ENCODE peak calls at places on chromosomes 5 and 9, in four cellular contexts. One of them, this sample, is unnamed.

GRCh38 chr5:9151671-9152427 is 394.0 kb downstream of the SEMA5A start:
- DNase-seq in Right ventricle myocardium inferior: no peak
- DNase-seq in activated naive CD4-positive, alpha-beta T cell treated with Interleukin-2 at 50 U/mL for 16 hours: no peak
- DNase-seq in GM04504: no peak
- DNase-seq in this sample: no peak

GRCh38 chr9:83355024-83355444 is 183.2 kb downstream of the FRMD3 start:
- DNase-seq in GM04504: peak; percentile 17
- DNase-seq in Right ventricle myocardium inferior: no peak
- DNase-seq in activated naive CD4-positive, alpha-beta T cell treated with Interleukin-2 at 50 U/mL for 16 hours: no peak
- DNase-seq in this sample: peak; percentile 45

GRCh38 chr5:113053614-113054013 is 77.0 kb downstream of the DCP2 start:
- DNase-seq in activated naive CD4-positive, alpha-beta T cell treated with Interleukin-2 at 50 U/mL for 16 hours: no peak
- DNase-seq in Right ventricle myocardium inferior: no peak
- DNase-seq in GM04504: no peak
- DNase-seq in this sample: no peak

GRCh38 chr9:98923724-98924123 is 20.0 kb upstream of the COL15A1 start:
- DNase-seq in Right ventricle myocardium inferior: no peak
- DNase-seq in activated naive CD4-positive, alpha-beta T cell treated with Interleukin-2 at 50 U/mL for 16 hours: no peak
- DNase-seq in GM04504: no peak
- DNase-seq in this sample: no peak

GRCh38 chr9:77575785-77576184 is 72.3 kb downstream of the GNA14 start:
- DNase-seq in activated naive CD4-positive, alpha-beta T cell treated with Interleukin-2 at 50 U/mL for 16 hours: no peak
- DNase-seq in Right ventricle myocardium inferior: no peak
- DNase-seq in GM04504: no peak
- DNase-seq in this sample: no peak

GRCh38 chr9:111036946-111037743 is 1.1 kb downstream of the LPAR1 start:
- DNase-seq in Right ventricle myocardium inferior: no peak
- DNase-seq in activated naive CD4-positive, alpha-beta T cell treated with Interleukin-2 at 50 U/mL for 16 hours: no peak
- DNase-seq in GM04504: no peak
- DNase-seq in this sample: no peak

GRCh38 chr5:1793966-1794895 is 5.4 kb downstream of the MRPL36 start:
- DNase-seq in activated naive CD4-positive, alpha-beta T cell treated with Interleukin-2 at 50 U/mL for 16 hours: no peak
- DNase-seq in Right ventricle myocardium inferior: no peak
- DNase-seq in GM04504: no peak
- DNase-seq in this sample: peak; percentile 38

GRCh38 chr9:88722753-88723152 is 187.8 kb downstream of the NXNL2 start:
- DNase-seq in Right ventricle myocardium inferior: no peak
- DNase-seq in activated naive CD4-positive, alpha-beta T cell treated with Interleukin-2 at 50 U/mL for 16 hours: no peak
- DNase-seq in GM04504: no peak
- DNase-seq in this sample: no peak

GRCh38 chr9:101026824-101027223 is 1.7 kb upstream of the PLPPR1 start:
- DNase-seq in GM04504: no peak
- DNase-seq in activated naive CD4-positive, alpha-beta T cell treated with Interleukin-2 at 50 U/mL for 16 hours: no peak
- DNase-seq in Right ventricle myocardium inferior: no peak
- DNase-seq in this sample: no peak

GRCh38 chr9:71897573-71897972 is 13.4 kb downstream of the ABHD17B start:
- DNase-seq in activated naive CD4-positive, alpha-beta T cell treated with Interleukin-2 at 50 U/mL for 16 hours: no peak
- DNase-seq in Right ventricle myocardium inferior: no peak
- DNase-seq in GM04504: no peak
- DNase-seq in this sample: no peak

This sample was measured in Right ventricle myocardium superior.